ENCODE peak calls at places on chromosome 1, in four cellular contexts. One of them, this sample, is unnamed.
A peak's percentile ranks its signal among the peaks of the same experiment; 100 is the strongest.

GRCh38 chr1:170734412-170735175 is 70.7 kb downstream of the PRRX1 start:
- DNase-seq in transverse colon: no peak
- DNase-seq in ovary: no peak
- DNase-seq in upper lobe of left lung: no peak
- DNase-seq in this sample: no peak

GRCh38 chr1:212593696-212594335 is 14.7 kb upstream of the ATF3 start:
- DNase-seq in upper lobe of left lung: peak; percentile 16
- DNase-seq in ovary: no peak
- DNase-seq in transverse colon: no peak
- DNase-seq in this sample: no peak

GRCh38 chr1:230636575-230637163 is 5.6 kb upstream of the COG2 start:
- DNase-seq in upper lobe of left lung: no peak
- DNase-seq in ovary: no peak
- DNase-seq in transverse colon: no peak
- DNase-seq in this sample: no peak

GRCh38 chr1:185998391-185998790 is 264.2 kb downstream of the HMCN1 start:
- DNase-seq in upper lobe of left lung: no peak
- DNase-seq in transverse colon: no peak
- DNase-seq in ovary: no peak
- DNase-seq in this sample: no peak

GRCh38 chr1:113763651-113764050 is 4.4 kb upstream of the PHTF1 start:
- DNase-seq in ovary: no peak
- DNase-seq in transverse colon: no peak
- DNase-seq in upper lobe of left lung: no peak
- DNase-seq in this sample: no peak

GRCh38 chr1:174206148-174206826 is 47.0 kb downstream of the RABGAP1L start:
- DNase-seq in ovary: no peak
- DNase-seq in transverse colon: no peak
- DNase-seq in upper lobe of left lung: no peak
- DNase-seq in this sample: no peak

GRCh38 chr1:216045400-216045799 is 377.8 kb downstream of the USH2A start:
- DNase-seq in ovary: no peak
- DNase-seq in transverse colon: no peak
- DNase-seq in upper lobe of left lung: no peak
- DNase-seq in this sample: no peak

GRCh38 chr1:212665241-212666115 is 34.2 kb downstream of the BATF3 start:
- DNase-seq in upper lobe of left lung: peak; percentile 95
- DNase-seq in transverse colon: peak; percentile 84
- DNase-seq in ovary: peak; percentile 58
- DNase-seq in this sample: peak; percentile 50

GRCh38 chr1:153617677-153618076 is 1.6 kb upstream of the S100A14 start:
- DNase-seq in transverse colon: peak; percentile 94
- DNase-seq in upper lobe of left lung: no peak
- DNase-seq in ovary: peak; percentile 64
- DNase-seq in this sample: no peak

GRCh38 chr1:161915051-161915503 is 108.6 kb downstream of the OLFML2B start:
- DNase-seq in transverse colon: no peak
- DNase-seq in upper lobe of left lung: no peak
- DNase-seq in ovary: no peak
- DNase-seq in this sample: no peak

GRCh38 chr1:64242895-64243756 is 39.7 kb downstream of the UBE2U start:
- DNase-seq in ovary: no peak
- DNase-seq in transverse colon: no peak
- DNase-seq in upper lobe of left lung: no peak
- DNase-seq in this sample: no peak

GRCh38 chr1:41529621-41530395 is 45.3 kb upstream of the EDN2 start:
- DNase-seq in ovary: no peak
- DNase-seq in upper lobe of left lung: no peak
- DNase-seq in transverse colon: no peak
- DNase-seq in this sample: peak; percentile 5

GRCh38 chr1:193270996-193271395 is 84.6 kb upstream of the B3GALT2 start:
- DNase-seq in ovary: no peak
- DNase-seq in transverse colon: no peak
- DNase-seq in upper lobe of left lung: no peak
- DNase-seq in this sample: no peak

GRCh38 chr1:6614953-6615785 is 1.6 kb downstream of the PHF13 start:
- DNase-seq in upper lobe of left lung: peak; percentile 90
- DNase-seq in ovary: no peak
- DNase-seq in transverse colon: no peak
- DNase-seq in this sample: no peak

DNA sequence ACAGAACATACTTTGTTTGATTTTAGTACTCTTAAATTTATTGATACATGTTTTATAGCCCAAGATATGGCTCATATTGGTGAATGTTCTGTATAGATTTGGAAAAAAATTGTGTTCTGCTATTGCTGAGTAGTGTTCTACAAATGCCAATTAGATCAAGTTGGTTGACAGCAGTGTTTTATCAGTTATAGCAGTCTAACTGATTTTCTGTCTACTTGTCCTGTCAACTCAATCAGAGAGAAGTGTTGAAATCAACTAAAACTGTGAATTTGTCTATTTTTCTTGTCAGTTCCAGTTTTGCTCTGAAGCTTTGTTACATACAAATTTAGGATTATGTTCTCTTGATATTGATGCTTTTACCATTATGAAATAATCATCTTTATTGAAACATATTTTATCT is 14.7 kb upstream of the MT1HL1 start:
- DNase-seq in upper lobe of left lung: no peak
- DNase-seq in transverse colon: no peak
- DNase-seq in ovary: no peak
- DNase-seq in this sample: no peak
- TF ChIP-seq EP300 in upper lobe of left lung: no peak
- TF ChIP-seq EP300 in transverse colon: no peak
- TF ChIP-seq EP300 in ovary: no peak
- TF ChIP-seq EP300 in this sample: no peak

GRCh38 chr1:29114654-29115053 is 9.0 kb downstream of the TMEM200B start:
- DNase-seq in transverse colon: no peak
- DNase-seq in ovary: no peak
- DNase-seq in upper lobe of left lung: no peak
- DNase-seq in this sample: no peak

GRCh38 chr1:29120367-29120766 is 3.3 kb downstream of the TMEM200B start:
- DNase-seq in transverse colon: no peak
- DNase-seq in upper lobe of left lung: no peak
- DNase-seq in ovary: no peak
- DNase-seq in this sample: no peak

GRCh38 chr1:29119365-29119929 is 4.3 kb downstream of the TMEM200B start:
- DNase-seq in ovary: peak; percentile 56
- DNase-seq in upper lobe of left lung: no peak
- DNase-seq in transverse colon: no peak
- DNase-seq in this sample: no peak

GRCh38 chr1:29120955-29121485 is 2.7 kb downstream of the TMEM200B start:
- DNase-seq in ovary: peak; percentile 62
- DNase-seq in transverse colon: peak; percentile 61
- DNase-seq in upper lobe of left lung: peak; percentile 92
- DNase-seq in this sample: no peak

DNA sequence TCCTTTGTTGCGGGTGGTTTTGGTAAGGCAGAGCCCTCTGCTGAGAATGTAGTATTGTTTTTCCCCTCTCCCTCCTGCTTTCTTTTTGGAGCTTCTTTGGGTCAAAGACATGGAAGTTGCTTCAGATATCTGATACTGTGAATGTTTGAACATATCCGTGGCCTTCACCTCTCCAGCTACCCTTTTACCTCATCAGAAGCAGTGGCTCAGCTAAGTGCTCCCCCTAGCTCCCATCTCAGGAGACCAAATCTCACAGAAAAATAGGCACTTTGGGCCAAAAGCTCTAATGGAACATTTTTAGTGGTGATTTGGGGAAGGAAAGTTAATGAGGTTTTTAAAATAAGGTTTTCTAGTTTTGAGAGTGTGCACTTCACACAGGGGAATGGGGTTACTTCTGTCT is 6.3 kb downstream of the TMEM200B start:
- DNase-seq in ovary: no peak
- DNase-seq in upper lobe of left lung: no peak
- DNase-seq in transverse colon: no peak
- DNase-seq in this sample: no peak
- TF ChIP-seq CTCF in ovary: peak; percentile 41
- TF ChIP-seq CTCF in upper lobe of left lung: no peak
- TF ChIP-seq CTCF in transverse colon: no peak
- TF ChIP-seq CTCF in this sample: no peak

GRCh38 chr1:115168026-115168425 is 78.7 kb upstream of the TSPAN2 start:
- DNase-seq in transverse colon: no peak
- DNase-seq in ovary: no peak
- DNase-seq in upper lobe of left lung: no peak
- DNase-seq in this sample: no peak

GRCh38 chr1:115170396-115170795 is 81.1 kb upstream of the TSPAN2 start:
- DNase-seq in upper lobe of left lung: no peak
- DNase-seq in transverse colon: no peak
- DNase-seq in ovary: no peak
- DNase-seq in this sample: no peak

GRCh38 chr1:115173151-115173550 is 83.8 kb upstream of the TSPAN2 start:
- DNase-seq in transverse colon: no peak
- DNase-seq in ovary: no peak
- DNase-seq in upper lobe of left lung: no peak
- DNase-seq in this sample: no peak

GRCh38 chr1:115172270-115172669 is 83.0 kb upstream of the TSPAN2 start:
- DNase-seq in ovary: no peak
- DNase-seq in transverse colon: no peak
- DNase-seq in upper lobe of left lung: no peak
- DNase-seq in this sample: no peak

DNA sequence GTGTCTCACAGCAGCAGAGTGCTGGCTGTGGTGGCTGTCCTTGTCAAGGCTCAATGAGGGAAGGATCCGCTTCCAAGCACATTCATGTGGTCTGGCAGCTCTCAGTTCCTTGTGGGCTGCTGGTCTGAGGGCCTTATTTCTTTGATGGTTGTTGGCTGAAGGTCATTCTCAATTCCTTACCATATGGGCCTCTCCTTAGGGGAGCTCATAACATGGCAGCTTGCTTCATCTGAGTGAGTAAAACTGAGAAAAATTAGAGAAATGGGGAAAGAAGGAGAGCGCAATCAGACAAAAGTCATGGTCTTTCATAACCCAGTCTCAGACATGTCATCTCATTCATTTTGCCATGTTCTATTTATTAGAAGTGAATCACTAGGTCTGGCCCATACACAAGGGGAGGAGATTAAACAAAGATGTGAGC is 81.7 kb upstream of the TSPAN2 start:
- DNase-seq in upper lobe of left lung: no peak
- DNase-seq in ovary: no peak
- DNase-seq in transverse colon: no peak
- DNase-seq in this sample: no peak
- H3K27ac ChIP-seq in upper lobe of left lung: no peak overlapping the region
- H3K27ac ChIP-seq in ovary: no peak overlapping the region
- H3K27ac ChIP-seq in transverse colon: no peak overlapping the region
- H3K27ac ChIP-seq in this sample: peak overlapping the region; percentile 72

GRCh38 chr1:14476170-14476955 is 122.1 kb upstream of the KAZN start:
- DNase-seq in upper lobe of left lung: no peak
- DNase-seq in ovary: no peak
- DNase-seq in transverse colon: no peak
- DNase-seq in this sample: no peak

GRCh38 chr1:14478120-14478519 is 120.4 kb upstream of the KAZN start:
- DNase-seq in ovary: no peak
- DNase-seq in upper lobe of left lung: no peak
- DNase-seq in transverse colon: no peak
- DNase-seq in this sample: no peak

GRCh38 chr1:14479865-14480264 is 118.6 kb upstream of the KAZN start:
- DNase-seq in upper lobe of left lung: no peak
- DNase-seq in ovary: no peak
- DNase-seq in transverse colon: no peak
- DNase-seq in this sample: no peak

GRCh38 chr1:14470802-14471201 is 127.7 kb upstream of the KAZN start:
- DNase-seq in ovary: no peak
- DNase-seq in upper lobe of left lung: no peak
- DNase-seq in transverse colon: no peak
- DNase-seq in this sample: no peak

GRCh38 chr1:14474856-14475255 is 123.6 kb upstream of the KAZN start:
- DNase-seq in upper lobe of left lung: no peak
- DNase-seq in ovary: no peak
- DNase-seq in transverse colon: no peak
- DNase-seq in this sample: no peak
- TF ChIP-seq EP300 in upper lobe of left lung: no peak
- TF ChIP-seq EP300 in ovary: no peak
- TF ChIP-seq EP300 in transverse colon: no peak
- TF ChIP-seq EP300 in this sample: no peak

GRCh38 chr1:228666686-228667085 is 68.6 kb upstream of the RHOU start:
- DNase-seq in ovary: no peak
- DNase-seq in transverse colon: no peak
- DNase-seq in upper lobe of left lung: no peak
- DNase-seq in this sample: no peak

GRCh38 chr1:228668553-228669400 is 66.5 kb upstream of the RHOU start:
- DNase-seq in ovary: no peak
- DNase-seq in transverse colon: no peak
- DNase-seq in upper lobe of left lung: no peak
- DNase-seq in this sample: peak; percentile 19

GRCh38 chr1:228664399-228664914 is 70.8 kb upstream of the RHOU start:
- DNase-seq in upper lobe of left lung: no peak
- DNase-seq in ovary: peak; percentile 84
- DNase-seq in transverse colon: peak; percentile 84
- DNase-seq in this sample: peak; percentile 93

GRCh38 chr1:228667224-228667623 is 68.1 kb upstream of the RHOU start:
- DNase-seq in upper lobe of left lung: no peak
- DNase-seq in transverse colon: no peak
- DNase-seq in ovary: no peak
- DNase-seq in this sample: no peak

DNA sequence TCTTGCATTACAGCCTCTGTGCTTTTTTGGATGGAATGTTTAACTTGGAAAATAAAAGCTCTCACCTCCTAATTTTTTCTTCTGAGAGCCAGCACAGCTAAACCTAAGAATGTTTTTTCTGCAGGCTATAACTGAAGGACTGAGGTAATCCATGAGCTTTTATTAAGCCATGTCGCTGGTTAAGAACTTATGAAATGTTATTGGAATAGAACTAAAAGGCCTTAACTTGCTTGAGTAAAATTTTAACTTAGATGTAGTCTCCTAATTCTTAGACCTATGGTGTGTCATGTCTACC is 65.9 kb upstream of the RHOU start:
- DNase-seq in upper lobe of left lung: no peak
- DNase-seq in transverse colon: no peak
- DNase-seq in ovary: no peak
- DNase-seq in this sample: no peak
- TF ChIP-seq CTCF in upper lobe of left lung: no peak
- TF ChIP-seq CTCF in transverse colon: no peak
- TF ChIP-seq CTCF in ovary: no peak
- TF ChIP-seq CTCF in this sample: no peak

GRCh38 chr1:109610609-109611307 is 8.7 kb downstream of the GNAT2 start:
- DNase-seq in upper lobe of left lung: no peak
- DNase-seq in transverse colon: no peak
- DNase-seq in ovary: no peak
- DNase-seq in this sample: no peak
- H3K27ac ChIP-seq in upper lobe of left lung: no peak overlapping the region
- H3K27ac ChIP-seq in transverse colon: no peak overlapping the region
- H3K27ac ChIP-seq in ovary: no peak overlapping the region
- H3K27ac ChIP-seq in this sample: no peak overlapping the region

GRCh38 chr1:183195146-183195571 is 9.1 kb downstream of the LAMC2 start:
- DNase-seq in transverse colon: peak; percentile 25
- DNase-seq in upper lobe of left lung: no peak
- DNase-seq in ovary: no peak
- DNase-seq in this sample: no peak
- TF ChIP-seq EP300 in transverse colon: no peak
- TF ChIP-seq EP300 in upper lobe of left lung: no peak
- TF ChIP-seq EP300 in ovary: no peak
- TF ChIP-seq EP300 in this sample: no peak